ENCODE peak calls at places on chromosomes 1 and 21, in seven cellular contexts. R is MV-4-11; F is AG09319; T is foreskin fibroblast; S is mesenchymal stem cell; U is activated B cell treated with CpG ODN at 0.5 μM for 24 hours; M is activated CD8-positive, alpha-beta memory T cell treated with anti-CD3 and anti-CD28 coated beads, Interleukin-2, amount 50 U/mL, for 4 hours. B is an unnamed sample.

GRCh38 chr1:2235300-2235998 is 7.3 kb downstream of the SKI start:
- DNase-seq in R (no peak), F (no peak), T (no peak), S (no peak), U (no peak), M (no peak), B (no peak)

GRCh38 chr1:91741301-91741700 is 144.7 kb downstream of the TGFBR3 start:
- DNase-seq in R (no peak), F (no peak), T (no peak), S (no peak), U (no peak), M (no peak), B (no peak)

GRCh38 chr1:33021567-33022431 is 14.9 kb downstream of the AK2 start:
- DNase-seq in R (no peak), F (no peak), T (no peak), S (no peak), U (no peak), M (no peak), B (no peak)

GRCh38 chr1:3734602-3735001 is 17.6 kb upstream of the CCDC27 start:
- DNase-seq in R (no peak), F (no peak), T (no peak), S (no peak), U (no peak), M (no peak), B (no peak)

GRCh38 chr1:84255586-84255985 is 45.9 kb upstream of the SAMD13 start:
- DNase-seq in R (no peak), F (no peak), T (no peak), S (no peak), U (no peak), M (no peak), B (no peak)

GRCh38 chr1:234720709-234721436 is 110.9 kb upstream of the IRF2BP2 start:
- DNase-seq in R (peak; percentile 15), F (no peak), T (no peak), S (no peak), U (no peak), M (no peak), B (no peak)

GRCh38 chr1:180563013-180563827 is 4.5 kb downstream of the OVAAL start:
- DNase-seq in R (no peak), F (no peak), T (peak; percentile 39), S (peak; percentile 49), U (no peak), M (no peak), B (no peak)

GRCh38 chr1:26067432-26067911 is at the start of gene TRIM63:
- DNase-seq in R (no peak), F (no peak), T (no peak), S (no peak), U (no peak), M (no peak), B (no peak)

GRCh38 chr21:37342046-37342632 is 24.4 kb upstream of the DYRK1A start:
- DNase-seq in R (peak; percentile 43), F (no peak), T (no peak), S (no peak), U (no peak), M (no peak), B (no peak)

GRCh38 chr1:39898648-39899603 is 2.8 kb downstream of the MYCL start:
- DNase-seq in R (no peak), F (no peak), T (peak; percentile 41), S (peak; percentile 65), U (no peak), M (no peak), B (no peak)

GRCh38 chr21:38319781-38320180 is 63.0 kb downstream of the KCNJ15 start:
- DNase-seq in R (no peak), F (no peak), T (peak; percentile 64), S (peak; percentile 34), U (no peak), M (no peak), B (no peak)

GRCh38 chr1:200351826-200352549 is 57.8 kb downstream of the ZNF281 start:
- DNase-seq in R (peak; percentile 45), F (peak; percentile 90), T (peak; percentile 91), S (peak; percentile 98), U (no peak), M (no peak), B (peak; percentile 58)

GRCh38 chr21:38175321-38175720 is 81.5 kb upstream of the KCNJ15 start:
- DNase-seq in R (no peak), F (no peak), T (no peak), S (no peak), U (no peak), M (no peak), B (no peak)

GRCh38 chr1:116483481-116484309 is 87.1 kb downstream of the CD58 start:
- DNase-seq in R (no peak), F (no peak), T (no peak), S (peak; percentile 20), U (no peak), M (no peak), B (no peak)

GRCh38 chr1:245606157-245606725 is 451.5 kb downstream of the KIF26B start:
- DNase-seq in R (no peak), F (no peak), T (no peak), S (no peak), U (no peak), M (no peak), B (no peak)

GRCh38 chr1:34851431-34852105 is 8.0 kb downstream of the SMIM12 start:
- DNase-seq in R (no peak), F (no peak), T (no peak), S (no peak), U (no peak), M (no peak), B (no peak)

GRCh38 chr21:38337793-38338192 is 81.0 kb downstream of the KCNJ15 start:
- DNase-seq in R (no peak), F (no peak), T (no peak), S (no peak), U (no peak), M (no peak), B (no peak)

GRCh38 chr1:224733021-224733911 is 117.1 kb downstream of the CNIH3 start:
- DNase-seq in R (peak; percentile 41), F (no peak), T (peak; percentile 56), S (peak; percentile 78), U (no peak), M (no peak), B (no peak)

GRCh38 chr1:69029649-69030048 is 532.8 kb upstream of the DEPDC1 start:
- DNase-seq in R (no peak), F (no peak), T (no peak), S (no peak), U (no peak), M (no peak), B (no peak)

GRCh38 chr1:81550753-81551152 is 250.0 kb upstream of the ADGRL2 start:
- DNase-seq in R (no peak), F (no peak), T (no peak), S (no peak), U (no peak), M (no peak), B (no peak)

GRCh38 chr1:31535561-31535960 is 40.8 kb upstream of the TINAGL1 start:
- DNase-seq in R (no peak), F (no peak), T (no peak), S (no peak), U (no peak), M (no peak), B (peak; percentile 54)

GRCh38 chr1:43693371-43693770 is 14.0 kb upstream of the ST3GAL3 start:
- DNase-seq in R (no peak), F (no peak), T (no peak), S (no peak), U (no peak), M (no peak), B (no peak)

GRCh38 chr1:8821084-8821483 is 3.6 kb upstream of the RERE start:
- DNase-seq in R (peak; percentile 23), F (no peak), T (no peak), S (no peak), U (no peak), M (no peak), B (no peak)

GRCh38 chr1:226110249-226111108 is 48.0 kb downstream of the H3-3A start:
- DNase-seq in R (peak; percentile 71), F (peak; percentile 22), T (peak; percentile 53), S (peak; percentile 82), U (peak; percentile 90), M (peak; percentile 61), B (no peak)

GRCh38 chr1:162487241-162487640 is 10.4 kb upstream of the UHMK1 start:
- DNase-seq in R (no peak), F (no peak), T (no peak), S (no peak), U (no peak), M (no peak), B (no peak)

GRCh38 chr1:156667968-156668709 is 9.1 kb downstream of the NES start:
- DNase-seq in R (no peak), F (no peak), T (no peak), S (no peak), U (no peak), M (no peak), B (no peak)

GRCh38 chr1:15258828-15259588 is 12.0 kb downstream of the FHAD1 start:
- DNase-seq in R (peak; percentile 48), F (no peak), T (no peak), S (no peak), U (no peak), M (no peak), B (peak; percentile 58)

GRCh38 chr1:243748706-243749283 is 101.2 kb downstream of the AKT3 start:
- DNase-seq in R (peak; percentile 76), F (peak; percentile 55), T (peak; percentile 73), S (peak; percentile 79), U (no peak), M (no peak), B (no peak)

GRCh38 chr21:25350056-25350455 is 257.2 kb downstream of the MRPL39 start:
- DNase-seq in R (peak; percentile 39), F (no peak), T (no peak), S (no peak), U (no peak), M (no peak), B (no peak)

GRCh38 chr1:34742667-34743270 is 12.1 kb upstream of the GJB5 start:
- DNase-seq in R (peak; percentile 43), F (peak; percentile 4), T (peak; percentile 52), S (peak; percentile 47), U (peak; percentile 76), M (peak; percentile 81), B (no peak)

GRCh38 chr1:186670279-186670964 is 9.8 kb downstream of the PTGS2 start:
- DNase-seq in R (no peak), F (no peak), T (no peak), S (peak; percentile 33), U (no peak), M (no peak), B (no peak)

B was measured in CD14-positive monocyte.